ENCODE peak calls at places on chromosomes 12 and 14, in four cellular contexts. F is gastrocnemius medialis, I is sigmoid colon, N is thyroid gland. U is an unnamed sample.
A peak's percentile ranks its signal among the peaks of the same experiment; 100 is the strongest.

GRCh38 chr14:105857816-105858675 is 331.7 kb downstream of the TMEM121 start:
- DNase-seq in F (no peak), I (peak; percentile 56), N (no peak), U (no peak)

GRCh38 chr12:10388611-10389010 is 1.2 kb downstream of the KLRK1 start:
- DNase-seq in F (no peak), I (no peak), N (no peak), U (no peak)

GRCh38 chr12:54368709-54369596 is 4.7 kb upstream of the GPR84 start:
- DNase-seq in F (peak; percentile 76), I (peak; percentile 95), N (peak; percentile 86), U (peak; percentile 62)

GRCh38 chr12:89098390-89099102 is 253.8 kb downstream of the DUSP6 start:
- DNase-seq in F (no peak), I (no peak), N (peak; percentile 13), U (no peak)

GRCh38 chr12:69070319-69071090 is 137.5 kb upstream of the CPM start:
- DNase-seq in F (no peak), I (peak; percentile 71), N (peak; percentile 69), U (peak; percentile 71)

GRCh38 chr12:32596031-32596430 is 83.1 kb upstream of the DNM1L start:
- DNase-seq in F (no peak), I (no peak), N (no peak), U (no peak)

GRCh38 chr12:7015555-7016370 is 2.5 kb downstream of the LPCAT3 start:
- DNase-seq in F (no peak), I (no peak), N (no peak), U (no peak)

GRCh38 chr12:90683871-90684270 is 271.1 kb downstream of the CCER1 start:
- DNase-seq in F (no peak), I (no peak), N (no peak), U (no peak)

GRCh38 chr12:105468464-105468863 is 138.0 kb downstream of the C12orf75 start:
- DNase-seq in F (no peak), I (no peak), N (no peak), U (no peak)

GRCh38 chr12:120257041-120257821 is 8.3 kb downstream of the PXN start:
- DNase-seq in F (peak; percentile 59), I (peak; percentile 83), N (peak; percentile 73), U (no peak)

GRCh38 chr12:104155711-104156555 is 17.9 kb upstream of the NFYB start:
- DNase-seq in F (no peak), I (no peak), N (no peak), U (no peak)

GRCh38 chr12:10615532-10615931 is 2.1 kb upstream of the MAGOHB start:
- DNase-seq in F (no peak), I (no peak), N (no peak), U (no peak)

GRCh38 chr14:82180057-82180620 is 646.5 kb upstream of the SEL1L start:
- DNase-seq in F (no peak), I (no peak), N (no peak), U (no peak)

DNA sequence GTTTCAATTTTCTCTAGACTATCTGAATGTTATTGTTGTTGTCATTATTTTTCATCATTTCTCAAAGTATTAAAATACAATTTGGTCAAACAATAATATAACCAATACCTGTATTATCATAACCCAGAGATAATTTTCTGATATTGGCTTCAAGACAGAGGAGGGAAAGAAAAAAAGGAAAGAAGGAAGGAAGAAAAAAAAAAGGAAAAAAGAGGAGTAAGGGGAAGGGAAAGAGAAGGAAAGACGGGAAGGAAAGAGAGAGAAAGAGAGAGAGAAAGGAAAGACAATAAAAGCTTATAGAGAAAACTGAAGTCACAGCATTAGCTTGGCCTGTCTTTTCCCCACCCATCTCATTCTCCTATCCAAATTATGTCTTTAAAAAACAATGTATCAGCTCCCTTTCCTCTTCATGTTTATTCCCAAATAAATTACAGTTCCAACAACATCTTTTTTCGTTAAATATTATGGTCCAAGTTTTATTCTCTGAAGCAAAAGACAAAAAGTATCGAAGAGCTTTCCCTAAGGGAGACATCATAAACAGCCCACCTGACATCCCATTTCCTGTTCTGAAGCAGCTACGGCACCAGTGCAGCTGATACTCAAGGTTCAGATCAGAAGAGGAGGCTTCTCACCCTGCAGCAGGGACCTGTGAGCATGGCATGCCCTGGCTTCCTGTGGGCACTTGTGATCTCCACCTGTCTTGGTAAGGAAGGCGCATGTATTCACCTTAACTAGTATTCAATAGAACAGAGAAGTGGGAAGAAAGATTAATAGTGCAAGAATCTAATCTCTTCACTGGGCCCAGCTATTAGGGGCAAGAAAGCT is 308.3 kb downstream of the DAD1 start:
- DNase-seq in F (no peak), I (no peak), N (no peak), U (no peak)
- H3K27me3 ChIP-seq in F (no peaks in the 10 kb centered on the region), I (no peaks in the 10 kb centered on the region), N (no peaks in the 10 kb centered on the region), U (no peaks in the 10 kb centered on the region)

DNA sequence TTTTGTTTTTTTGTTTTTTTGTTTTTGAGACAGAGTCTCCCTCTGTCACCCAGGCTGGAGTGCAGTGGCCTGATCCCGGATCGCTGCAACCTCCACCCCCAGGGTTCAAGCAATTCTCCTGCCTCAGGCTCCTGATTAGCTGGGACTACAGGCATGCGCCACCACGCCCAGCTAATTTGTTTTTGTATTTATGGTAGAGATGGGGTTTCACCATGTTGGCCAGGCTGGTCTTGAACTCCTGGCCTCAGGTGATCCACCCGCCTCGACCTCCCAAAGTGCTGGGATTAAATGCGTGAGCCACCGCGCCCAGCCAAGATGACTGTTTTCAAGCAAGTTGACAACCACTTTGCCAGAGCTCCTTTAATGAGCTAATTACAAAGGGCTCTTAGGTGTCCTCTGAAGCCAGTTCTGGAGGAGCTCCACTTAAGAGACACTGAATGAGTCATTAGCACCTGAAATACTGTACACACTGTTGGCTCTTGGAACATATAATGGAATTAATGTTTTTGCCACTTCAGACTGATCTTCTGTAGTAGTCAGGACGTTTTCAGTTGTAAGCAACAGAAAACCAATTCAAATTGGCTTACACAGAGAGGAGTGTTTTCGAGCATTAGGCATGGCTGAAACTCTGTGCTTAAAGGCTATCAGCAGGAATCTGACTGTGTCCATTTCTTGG is 55.4 kb upstream of the MED13L start:
- DNase-seq in F (no peak), I (no peak), N (no peak), U (no peak)
- H3K27ac ChIP-seq in F (no peak overlapping the region), I (no peak overlapping the region), N (no peak overlapping the region), U (no peak overlapping the region)

DNA sequence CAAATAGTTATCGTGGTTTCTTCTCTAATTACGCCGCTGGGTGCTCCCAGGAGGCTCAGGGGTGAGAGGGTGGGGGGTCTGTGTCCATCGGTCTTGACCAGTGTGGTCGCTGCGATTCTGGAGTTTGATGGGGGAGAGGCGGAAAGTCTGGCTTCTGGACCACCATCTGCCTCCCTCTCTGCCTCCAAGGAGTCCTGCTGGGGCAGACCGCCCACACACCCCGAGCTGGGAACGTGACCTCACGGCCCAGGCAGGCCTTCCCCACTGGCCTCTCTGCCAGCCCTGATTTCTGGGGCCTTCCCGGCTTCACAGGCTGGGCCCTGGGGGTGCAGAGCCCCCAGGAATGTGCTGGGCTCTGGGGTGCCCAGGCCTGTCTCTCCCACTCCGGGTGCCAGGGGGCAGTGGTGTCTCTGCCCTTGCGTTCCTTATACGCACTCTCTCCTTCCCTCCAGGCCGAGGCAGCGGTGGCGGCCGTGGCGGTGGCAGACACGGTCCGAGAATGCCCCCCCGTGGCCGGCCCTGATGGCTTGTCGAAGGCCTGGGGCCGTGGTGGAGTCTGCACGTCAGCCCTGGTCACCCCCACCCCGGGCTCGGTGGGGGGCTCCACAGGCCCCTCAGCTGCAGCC is 19.0 kb downstream of the KIF26A start:
- DNase-seq in F (no peak), I (no peak), N (no peak), U (no peak)
- H3K27me3 ChIP-seq in F (no peaks in the 10 kb centered on the region), I (no peaks in the 10 kb centered on the region), N (no peaks in the 10 kb centered on the region), U (no peaks in the 10 kb centered on the region)

GRCh38 chr12:50924439-50925341 is 27.7 kb upstream of the HIGD1C start:
- DNase-seq in F (peak; percentile 97), I (peak; percentile 98), N (peak; percentile 97), U (peak; percentile 96)

GRCh38 chr12:50925342-50925651 is 27.0 kb upstream of the HIGD1C start:
- DNase-seq in F (no peak), I (no peak), N (no peak), U (no peak)

GRCh38 chr12:50927356-50927755 is 25.0 kb upstream of the HIGD1C start:
- DNase-seq in F (no peak), I (no peak), N (no peak), U (no peak)

GRCh38 chr12:50926415-50926814 is 25.9 kb upstream of the HIGD1C start:
- DNase-seq in F (no peak), I (no peak), N (no peak), U (no peak)

DNA sequence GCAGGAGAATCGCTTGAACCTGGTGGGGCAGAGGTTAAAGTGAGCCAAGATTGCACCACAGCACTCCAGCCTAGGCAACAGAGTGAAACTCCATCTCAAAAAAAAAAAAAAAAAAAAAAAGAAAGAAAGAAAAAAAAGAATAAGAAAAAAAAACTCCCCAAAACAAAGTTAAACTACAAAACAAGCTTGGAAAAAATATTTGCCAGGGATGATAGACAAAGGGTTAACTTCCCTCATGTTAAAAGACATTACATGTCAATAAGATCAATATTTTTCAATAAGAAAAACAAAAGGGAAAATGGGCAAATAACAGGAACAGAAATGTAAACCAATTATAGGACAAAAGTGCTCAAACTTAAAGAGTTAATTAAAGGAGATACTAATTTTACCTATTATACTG is 26.4 kb upstream of the HIGD1C start:
- DNase-seq in F (no peak), I (no peak), N (peak; percentile 45), U (no peak)
- H3K27ac ChIP-seq in F (peak overlapping the region; percentile 91), I (peak overlapping the region; percentile 88), N (peak overlapping the region; percentile 98), U (peak overlapping the region; percentile 79)

GRCh38 chr12:57040750-57041149 is 9.2 kb downstream of the MYO1A start:
- DNase-seq in F (no peak), I (no peak), N (no peak), U (no peak)
- H3K27me3 ChIP-seq in F (peaks cover 6% of the 10 kb centered on the region), I (no peaks in the 10 kb centered on the region), N (no peaks in the 10 kb centered on the region), U (no peaks in the 10 kb centered on the region)

GRCh38 chr14:63448841-63449240 is 94.3 kb downstream of the PPP2R5E start:
- DNase-seq in F (no peak), I (no peak), N (no peak), U (no peak)
- H3K27ac ChIP-seq in F (no peak overlapping the region), I (no peak overlapping the region), N (no peak overlapping the region), U (no peak overlapping the region)

GRCh38 chr12:124741211-124741610 is 122.5 kb downstream of the SCARB1 start:
- DNase-seq in F (no peak), I (no peak), N (no peak), U (no peak)

GRCh38 chr12:124743479-124744272 is 120.0 kb downstream of the SCARB1 start:
- DNase-seq in F (no peak), I (no peak), N (no peak), U (no peak)

GRCh38 chr12:124740691-124741137 is 123.0 kb downstream of the SCARB1 start:
- DNase-seq in F (peak; percentile 51), I (peak; percentile 83), N (no peak), U (no peak)

GRCh38 chr12:124742702-124743101 is 121.0 kb downstream of the SCARB1 start:
- DNase-seq in F (no peak), I (no peak), N (no peak), U (no peak)

GRCh38 chr12:124742111-124742510 is 121.6 kb downstream of the SCARB1 start:
- DNase-seq in F (no peak), I (peak; percentile 91), N (no peak), U (no peak)
- H3K27me3 ChIP-seq in F (no peaks in the 10 kb centered on the region), I (no peaks in the 10 kb centered on the region), N (no peaks in the 10 kb centered on the region), U (no peaks in the 10 kb centered on the region)